ENCODE peak calls at places on chromosomes 16 and 17, in seven cellular contexts. F is NT2/D1, B is posterior cingulate gyrus, R is sigmoid colon, L is pancreas, V is NCI-H187 treated with DMSO at 0.1 percent for 48 hours, W is putamen. P is an unnamed sample.

GRCh38 chr16:10957771-10958486 is 13.6 kb downstream of the CLEC16A start:
- DNase-seq in F (no peak), B (no peak), R (no peak), L (no peak), V (no peak), W (no peak), P (no peak)

GRCh38 chr16:50396770-50397525 is 28.2 kb upstream of the BRD7 start:
- DNase-seq in F (no peak), B (no peak), R (no peak), L (no peak), V (no peak), W (no peak), P (no peak)

GRCh38 chr16:29663829-29664132 is 734 bp downstream of the SPN start:
- DNase-seq in F (no peak), B (no peak), R (no peak), L (no peak), V (no peak), W (no peak), P (no peak)

GRCh38 chr16:89453662-89454321 is 36.6 kb downstream of the ANKRD11 start:
- DNase-seq in F (no peak), B (no peak), R (no peak), L (peak), V (no peak), W (no peak), P (peak)

GRCh38 chr16:1050466-1050865 is 22.1 kb upstream of the SSTR5 start:
- DNase-seq in F (no peak), B (no peak), R (no peak), L (no peak), V (no peak), W (no peak), P (no peak)

GRCh38 chr16:10961231-10961630 is 16.9 kb downstream of the CLEC16A start:
- DNase-seq in F (no peak), B (no peak), R (peak), L (no peak), V (no peak), W (no peak), P (no peak)

GRCh38 chr16:2339521-2340484 is 725 bp downstream of the ABCA3 start:
- DNase-seq in F (no peak), B (peak), R (peak), L (peak), V (no peak), W (peak), P (peak)

GRCh38 chr17:31680126-31680525 is 178.9 kb downstream of the COPRS start:
- DNase-seq in F (no peak), B (no peak), R (no peak), L (no peak), V (no peak), W (no peak), P (no peak)

GRCh38 chr16:75272097-75272548 is 20.7 kb upstream of the BCAR1 start:
- DNase-seq in F (no peak), B (no peak), R (no peak), L (no peak), V (no peak), W (no peak), P (no peak)

GRCh38 chr17:45688353-45688752 is 95.8 kb upstream of the CRHR1 start:
- DNase-seq in F (no peak), B (no peak), R (peak), L (no peak), V (no peak), W (no peak), P (no peak)

GRCh38 chr17:67475161-67475887 is 98.2 kb downstream of the PITPNC1 start:
- DNase-seq in F (peak), B (peak), R (peak), L (peak), V (peak), W (peak), P (peak)

GRCh38 chr16:57042157-57043111 is 49.9 kb upstream of the CPNE2 start:
- DNase-seq in F (no peak), B (no peak), R (no peak), L (no peak), V (no peak), W (no peak), P (no peak)

GRCh38 chr16:28130099-28131088 is 66.9 kb upstream of the GSG1L start:
- DNase-seq in F (no peak), B (no peak), R (no peak), L (no peak), V (no peak), W (no peak), P (no peak)

GRCh38 chr16:90031931-90032663 is 12.8 kb upstream of the DBNDD1 start:
- DNase-seq in F (no peak), B (no peak), R (no peak), L (no peak), V (no peak), W (no peak), P (no peak)

GRCh38 chr17:30600830-30601494 is 123.8 kb downstream of the GOSR1 start:
- DNase-seq in F (no peak), B (no peak), R (no peak), L (no peak), V (no peak), W (no peak), P (peak)

GRCh38 chr17:47931848-47932247 is 9.5 kb upstream of the PNPO start:
- DNase-seq in F (no peak), B (no peak), R (no peak), L (no peak), V (no peak), W (no peak), P (no peak)

GRCh38 chr17:72687941-72688340 is 404.5 kb downstream of the SLC39A11 start:
- DNase-seq in F (no peak), B (no peak), R (no peak), L (no peak), V (peak), W (no peak), P (no peak)

GRCh38 chr16:9966569-9967157 is 215.6 kb downstream of the GRIN2A start:
- DNase-seq in F (no peak), B (no peak), R (no peak), L (no peak), V (no peak), W (no peak), P (no peak)

GRCh38 chr16:84458606-84459516 is 45.6 kb downstream of the MEAK7 start:
- DNase-seq in F (no peak), B (no peak), R (peak), L (no peak), V (no peak), W (no peak), P (no peak)

GRCh38 chr17:58351710-58352017 is 337 bp downstream of the SUPT4H1 start:
- DNase-seq in F (no peak), B (no peak), R (no peak), L (no peak), V (no peak), W (no peak), P (no peak)

GRCh38 chr17:34110315-34110714 is 144.8 kb upstream of the CCL2 start:
- DNase-seq in F (no peak), B (no peak), R (no peak), L (peak), V (no peak), W (no peak), P (no peak)

GRCh38 chr17:31726980-31727427 is 132.0 kb downstream of the COPRS start:
- DNase-seq in F (no peak), B (no peak), R (no peak), L (no peak), V (no peak), W (no peak), P (no peak)

GRCh38 chr16:48942996-48943395 is 333.0 kb upstream of the N4BP1 start:
- DNase-seq in F (no peak), B (no peak), R (no peak), L (no peak), V (no peak), W (no peak), P (no peak)

GRCh38 chr17:55737976-55738501 is 12.8 kb upstream of the PCTP start:
- DNase-seq in F (no peak), B (no peak), R (no peak), L (no peak), V (no peak), W (no peak), P (no peak)

GRCh38 chr16:11793840-11794239 is 3.2 kb downstream of the ZC3H7A start:
- DNase-seq in F (no peak), B (no peak), R (no peak), L (no peak), V (no peak), W (no peak), P (no peak)